ENCODE peak calls at places on chromosomes 5 and 9, in ten cellular contexts. G, A, C, F, W, B, E, O, J and U are unnamed samples.

GRCh38 chr5:138466900-138467710 is 1.8 kb downstream of the EGR1 start:
- DNase-seq in O (no peak), G (peak; percentile 1), W (no peak), B (peak; percentile 51), A (no peak), J (no peak), E (peak; percentile 71), F (no peak), C (no peak), U (no peak)

GRCh38 chr5:16427572-16427971 is 38.0 kb downstream of the ZNF622 start:
- DNase-seq in F (no peak), J (no peak), C (no peak), B (no peak), O (peak; percentile 57), W (no peak), G (no peak), E (no peak), A (no peak), U (no peak)

GRCh38 chr9:37626708-37627293 is 24.0 kb upstream of the FRMPD1 start:
- DNase-seq in E (no peak), G (no peak), C (no peak), O (no peak), J (no peak), W (no peak), B (no peak), A (no peak), F (no peak), U (no peak)

GRCh38 chr9:7001571-7001970 is 243.8 kb downstream of the KDM4C start:
- DNase-seq in C (no peak), E (no peak), J (no peak), W (no peak), G (no peak), F (no peak), B (no peak), O (no peak), A (no peak), U (no peak)

GRCh38 chr9:124021385-124021769 is 9.8 kb downstream of the LHX2 start:
- DNase-seq in G (no peak), W (no peak), E (no peak), J (no peak), F (no peak), A (no peak), O (no peak), B (no peak), C (no peak), U (no peak)

GRCh38 chr9:35051069-35051967 is 21.1 kb downstream of the VCP start:
- DNase-seq in W (peak; percentile 64), J (peak; percentile 27), G (peak; percentile 56), O (no peak), A (peak; percentile 63), B (no peak), E (peak; percentile 57), F (peak; percentile 30), C (peak; percentile 25), U (no peak)

GRCh38 chr5:77239126-77239741 is 28.8 kb downstream of the PDE8B start:
- DNase-seq in B (no peak), E (peak; percentile 49), F (no peak), G (peak; percentile 20), A (peak; percentile 30), W (peak; percentile 14), O (no peak), C (no peak), J (peak; percentile 18), U (no peak)

GRCh38 chr5:107217721-107218130 is 453.0 kb downstream of the EFNA5 start:
- DNase-seq in F (peak; percentile 66), A (no peak), E (no peak), W (peak; percentile 97), B (peak; percentile 56), J (peak; percentile 6), C (no peak), O (peak; percentile 79), G (peak; percentile 33), U (no peak)

GRCh38 chr5:180718810-180719453 is 20.9 kb downstream of the OR2Y1 start:
- DNase-seq in F (no peak), J (peak; percentile 46), O (no peak), G (peak; percentile 46), A (no peak), E (peak; percentile 13), C (peak; percentile 36), B (no peak), W (peak; percentile 40), U (no peak)

GRCh38 chr5:138752951-138753793 is at the start of gene CTNNA1:
- DNase-seq in F (peak; percentile 83), J (peak; percentile 71), B (peak; percentile 86), O (peak; percentile 32), W (peak; percentile 85), A (peak; percentile 94), C (no peak), E (peak; percentile 89), G (peak; percentile 61), U (peak; percentile 48)

GRCh38 chr5:152532714-152533113 is 127.6 kb upstream of the NMUR2 start:
- DNase-seq in C (peak; percentile 27), B (no peak), F (no peak), E (no peak), W (peak; percentile 73), G (peak; percentile 47), A (no peak), J (peak; percentile 42), O (no peak), U (no peak)

GRCh38 chr5:36300927-36301540 is 668 bp downstream of the RANBP3L start:
- DNase-seq in G (no peak), F (no peak), W (no peak), J (no peak), B (no peak), O (no peak), E (peak; percentile 55), C (no peak), A (no peak), U (no peak)

DNA sequence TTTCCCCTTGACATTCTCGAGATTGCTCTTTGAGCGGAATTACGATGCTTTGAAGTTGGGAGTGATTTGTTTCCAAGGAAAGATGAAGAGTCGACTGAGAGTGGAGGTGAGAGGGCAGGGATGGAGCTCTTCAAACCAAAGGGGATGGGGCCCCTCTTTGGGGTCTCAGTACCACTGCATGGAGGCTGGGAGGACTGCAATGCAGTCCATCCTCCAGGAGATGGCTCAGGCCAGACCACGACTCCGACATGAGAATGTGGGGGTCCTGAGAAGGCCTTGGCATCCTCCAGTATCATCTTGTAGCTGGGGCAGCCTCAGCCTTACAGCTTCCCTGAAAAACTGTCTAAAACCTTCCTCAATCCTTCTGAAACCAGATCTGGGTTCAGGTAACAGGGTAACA is 51.1 kb upstream of the CDKN2AIPNL start:
- DNase-seq in G (no peak), B (no peak), F (no peak), E (no peak), A (no peak), W (no peak), J (no peak), O (no peak), C (no peak), U (no peak)
- TF ChIP-seq CTCF in G (no peak), B (no peak), F (no peak), E (no peak), A (no peak), W (no peak), J (no peak), O (no peak), C (no peak), U (no peak)

DNA sequence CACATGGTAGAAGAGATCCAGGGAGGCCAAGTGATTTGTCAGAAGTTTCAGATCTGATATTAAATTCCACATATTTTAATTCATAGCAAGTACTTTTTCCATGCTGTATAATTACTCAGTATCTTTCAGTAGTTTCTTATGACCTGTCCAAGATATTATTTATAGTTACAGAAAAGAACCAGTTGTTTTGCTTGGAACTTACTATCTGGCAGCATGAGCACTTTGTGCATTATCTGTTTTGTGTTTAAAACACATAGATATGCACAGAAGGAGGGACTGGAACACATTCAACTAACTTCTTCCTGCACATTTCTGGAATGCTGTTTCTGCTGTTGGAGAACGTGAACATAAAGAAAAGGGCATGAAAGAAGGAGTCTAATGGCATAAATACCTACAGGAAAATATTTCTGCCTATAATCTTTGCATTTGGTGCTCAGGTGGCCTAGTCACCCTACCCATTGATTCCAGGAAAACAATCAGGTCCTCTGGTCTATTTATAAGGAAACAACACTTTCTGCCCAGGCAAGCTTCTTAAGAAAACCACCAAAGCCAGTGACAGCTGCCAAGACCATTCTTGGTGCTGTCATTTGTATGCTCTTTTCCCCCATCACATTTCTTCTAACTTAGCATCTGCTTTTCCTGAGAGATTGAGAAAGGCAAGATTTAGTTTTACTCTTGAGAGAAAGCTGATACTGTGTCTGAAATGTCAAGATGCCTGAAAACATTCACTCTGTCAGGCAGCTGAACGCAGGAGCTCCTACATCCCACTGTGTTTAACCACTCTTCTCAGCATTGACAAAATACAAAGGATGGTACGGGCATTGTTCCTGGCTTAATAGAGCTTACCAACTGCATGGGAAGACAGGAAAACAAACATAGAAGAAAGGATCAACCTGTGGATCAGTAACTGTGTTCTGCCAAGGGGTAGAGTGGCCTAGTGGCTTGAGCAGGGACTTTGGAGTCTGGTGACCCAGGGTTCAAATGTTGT is 40.3 kb downstream of the RAB3C start:
- DNase-seq in G (peak; percentile 55), O (no peak), E (no peak), J (no peak), W (no peak), A (no peak), B (no peak), F (no peak), C (no peak), U (no peak)
- TF ChIP-seq CTCF in G (no peak), O (no peak), E (no peak), J (no peak), W (no peak), A (no peak), B (no peak), F (no peak), C (no peak), U (no peak)

GRCh38 chr9:130327070-130327780 is 61.7 kb downstream of the HMCN2 start:
- DNase-seq in A (no peak), W (no peak), F (no peak), E (no peak), G (no peak), B (no peak), C (no peak), O (no peak), J (no peak), U (no peak)
- TF ChIP-seq CTCF in A (no peak), W (peak; percentile 23), F (no peak), E (no peak), G (peak; percentile 30), B (no peak), C (no peak), O (no peak), J (peak; percentile 65), U (peak; percentile 25)

DNA sequence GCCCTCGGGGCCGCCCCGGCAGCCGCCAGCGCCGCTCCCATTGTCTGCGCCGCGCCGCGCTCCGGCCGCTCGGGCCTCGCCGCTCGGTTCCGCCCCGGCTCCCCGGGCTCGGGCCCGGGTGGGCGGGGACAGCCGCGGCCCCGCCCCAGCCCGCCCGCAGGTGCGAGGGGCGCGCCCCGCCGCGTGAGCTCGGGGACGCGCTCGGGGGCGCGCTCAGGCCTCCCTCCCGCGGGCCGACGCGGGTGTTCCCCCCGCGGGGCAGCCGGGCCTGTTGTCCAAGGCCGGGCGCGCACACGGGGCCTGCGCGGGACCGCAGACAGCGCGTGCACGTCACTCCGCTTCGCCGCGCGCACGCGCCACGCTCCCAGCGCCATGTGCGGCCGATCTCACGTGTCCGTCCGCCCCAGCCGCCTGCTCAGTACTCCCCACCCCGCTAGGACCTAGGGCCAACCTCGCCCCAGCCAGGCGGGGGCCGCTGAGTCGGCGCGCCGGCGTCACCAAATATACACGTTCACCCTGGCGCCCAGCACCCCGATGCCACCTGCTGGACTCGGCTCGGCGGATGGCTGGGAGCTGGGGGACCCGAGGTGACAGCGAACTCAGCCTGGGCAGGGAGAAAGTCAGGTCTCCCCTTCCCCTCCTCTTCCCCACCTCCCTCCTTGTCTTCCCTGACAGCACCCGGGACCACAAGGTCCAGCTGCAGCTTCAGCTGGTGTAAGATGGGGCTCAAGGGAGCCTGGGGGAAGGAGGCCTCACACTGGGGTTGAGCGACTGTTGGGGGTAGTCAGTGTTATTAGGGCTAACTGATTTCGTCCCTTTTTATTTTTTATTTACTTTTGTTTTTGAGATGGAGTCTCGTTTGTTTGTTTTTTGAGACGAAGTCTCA is 14.3 kb downstream of the GBGT1 start:
- DNase-seq in E (peak; percentile 96), G (peak; percentile 92), A (peak; percentile 97), C (peak; percentile 54), F (peak; percentile 93), B (peak; percentile 94), W (peak; percentile 93), O (peak; percentile 91), J (peak; percentile 89), U (peak; percentile 90)
- TF ChIP-seq CTCF in E (no peak), G (peak; percentile 11), A (peak; percentile 36), C (no peak), F (peak; percentile 26), B (peak; percentile 41), W (peak; percentile 25), O (peak; percentile 33), J (peak; percentile 37), U (peak; percentile 44)